ENCODE peak calls at places on chromosome 10, in eight cellular contexts. S is activated T-helper 9 cell treated with anti-CD3 and anti-CD28 coated beads, Interleukin-2, amount 50 U/mL, for 16 hours; D is prostate gland; C is HCEC 1CT; H is substantia nigra; Y is upper lobe of left lung; Z is OCI-LY7; U is spleen. X is an unnamed sample.

GRCh38 chr10:132193907-132194552 is 7.3 kb downstream of the DPYSL4 start:
- DNase-seq in S (no peak), D (no peak), C (no peak), H (no peak), Y (peak), Z (peak), U (peak), X (peak)

GRCh38 chr10:778626-779330 is 89.3 kb upstream of the DIP2C start:
- DNase-seq in S (no peak), D (no peak), C (no peak), H (no peak), Y (no peak), Z (no peak), U (no peak), X (no peak)

GRCh38 chr10:68196707-68197106 is 35.2 kb downstream of the ATOH7 start:
- DNase-seq in S (no peak), D (no peak), C (no peak), H (no peak), Y (no peak), Z (no peak), U (no peak), X (no peak)

GRCh38 chr10:3942930-3943489 is 158.0 kb upstream of the KLF6 start:
- DNase-seq in S (no peak), D (no peak), C (no peak), H (no peak), Y (no peak), Z (no peak), U (no peak), X (no peak)

GRCh38 chr10:21473135-21473534 is 52.3 kb downstream of the SKIDA1 start:
- DNase-seq in S (no peak), D (no peak), C (no peak), H (no peak), Y (no peak), Z (no peak), U (no peak), X (no peak)

GRCh38 chr10:130553846-130554245 is 417.7 kb downstream of the GLRX3 start:
- DNase-seq in S (no peak), D (no peak), C (no peak), H (no peak), Y (no peak), Z (no peak), U (no peak), X (no peak)

GRCh38 chr10:23694921-23695824 is 256.3 kb downstream of the OTUD1 start:
- DNase-seq in S (no peak), D (no peak), C (no peak), H (no peak), Y (peak), Z (no peak), U (no peak), X (peak)

GRCh38 chr10:1612910-1613309 is 124.4 kb downstream of the ADARB2 start:
- DNase-seq in S (no peak), D (no peak), C (no peak), H (no peak), Y (no peak), Z (no peak), U (no peak), X (no peak)

GRCh38 chr10:36538945-36539586 is 586.3 kb upstream of the ANKRD30A start:
- DNase-seq in S (no peak), D (no peak), C (peak), H (no peak), Y (no peak), Z (no peak), U (no peak), X (no peak)

GRCh38 chr10:110221044-110221720 is 13.8 kb downstream of the MXI1 start:
- DNase-seq in S (no peak), D (no peak), C (no peak), H (no peak), Y (no peak), Z (no peak), U (no peak), X (no peak)

GRCh38 chr10:33521062-33521461 is 186.6 kb upstream of the NRP1 start:
- DNase-seq in S (no peak), D (peak), C (no peak), H (no peak), Y (no peak), Z (no peak), U (no peak), X (no peak)